ENCODE peak calls at places on chromosomes 5 and 9, in four cellular contexts. I is neuronal stem cell, A is GM12878, L is PC-3. G is an unnamed sample.

GRCh38 chr5:136080483-136081180 is 51.8 kb downstream of the TGFBI start:
- DNase-seq in I (peak; percentile 88), A (peak; percentile 82), L (no peak), G (peak; percentile 85)

GRCh38 chr5:14068136-14068535 is 75.0 kb upstream of the TRIO start:
- DNase-seq in I (no peak), L (no peak), A (no peak), G (no peak)

GRCh38 chr9:112867275-112867991 is 23.2 kb downstream of the SLC46A2 start:
- DNase-seq in A (no peak), I (no peak), L (peak; percentile 92), G (no peak)

GRCh38 chr5:157273131-157273556 is 7.2 kb downstream of the CYFIP2 start:
- DNase-seq in L (no peak), I (no peak), A (peak; percentile 61), G (peak; percentile 70)

GRCh38 chr5:173069661-173070060 is 13.5 kb downstream of the CREBRF start:
- DNase-seq in I (no peak), L (no peak), A (no peak), G (no peak)

GRCh38 chr9:127097683-127098082 is 24.8 kb downstream of the ANGPTL2 start:
- DNase-seq in L (no peak), I (no peak), A (no peak), G (no peak)

GRCh38 chr9:100472725-100473261 is at the start of gene TMEFF1:
- DNase-seq in A (no peak), I (peak; percentile 86), L (peak; percentile 18), G (peak; percentile 39)

GRCh38 chr9:133103183-133103986 is 17.7 kb downstream of the RALGDS start:
- DNase-seq in L (peak; percentile 49), I (peak; percentile 62), A (no peak), G (no peak)

GRCh38 chr5:10789726-10790125 is 28.7 kb upstream of the DAP start:
- DNase-seq in L (no peak), A (no peak), I (no peak), G (no peak)

GRCh38 chr9:9631302-9631701 is 981.5 kb downstream of the PTPRD start:
- DNase-seq in A (no peak), I (no peak), L (no peak), G (no peak)

GRCh38 chr5:34827594-34828506 is 11.1 kb upstream of the TTC23L start:
- DNase-seq in L (no peak), A (no peak), I (no peak), G (peak; percentile 25)

GRCh38 chr5:57191163-57191562 is 17.3 kb downstream of the GPBP1 start:
- DNase-seq in L (no peak), A (no peak), I (no peak), G (no peak)

GRCh38 chr5:374631-375335 is 53.3 kb downstream of the AHRR start:
- DNase-seq in I (no peak), A (no peak), L (no peak), G (no peak)

GRCh38 chr9:112025886-112026285 is 129.3 kb downstream of the UGCG start:
- DNase-seq in L (no peak), I (no peak), A (no peak), G (no peak)

GRCh38 chr5:14268236-14268701 is 125.1 kb downstream of the TRIO start:
- DNase-seq in L (peak; percentile 99), I (no peak), A (no peak), G (no peak)

GRCh38 chr5:5340206-5340729 is 82.2 kb upstream of the ICE1 start:
- DNase-seq in A (no peak), L (peak; percentile 95), I (no peak), G (no peak)

GRCh38 chr9:125522328-125522725 is 184.7 kb downstream of the MAPKAP1 start:
- DNase-seq in A (no peak), I (no peak), L (peak; percentile 32), G (no peak)

GRCh38 chr5:150639751-150640150 is 709 bp upstream of the SYNPO start:
- DNase-seq in A (no peak), I (no peak), L (no peak), G (no peak)
- H3K4me3 ChIP-seq in A (no peak overlapping the region), I (no peak overlapping the region), L (peak overlapping the region; percentile 64), G (no peak overlapping the region)

GRCh38 chr9:109255394-109255793 is 65.5 kb downstream of the EPB41L4B start:
- DNase-seq in L (no peak), I (no peak), A (no peak), G (no peak)

GRCh38 chr9:109253637-109254284 is 67.1 kb downstream of the EPB41L4B start:
- DNase-seq in L (peak; percentile 93), A (no peak), I (no peak), G (no peak)

GRCh38 chr9:109254317-109254716 is 66.5 kb downstream of the EPB41L4B start:
- DNase-seq in I (no peak), A (no peak), L (peak; percentile 50), G (no peak)

GRCh38 chr9:109258619-109259321 is 62.1 kb downstream of the EPB41L4B start:
- DNase-seq in L (no peak), A (no peak), I (peak; percentile 24), G (no peak)

DNA sequence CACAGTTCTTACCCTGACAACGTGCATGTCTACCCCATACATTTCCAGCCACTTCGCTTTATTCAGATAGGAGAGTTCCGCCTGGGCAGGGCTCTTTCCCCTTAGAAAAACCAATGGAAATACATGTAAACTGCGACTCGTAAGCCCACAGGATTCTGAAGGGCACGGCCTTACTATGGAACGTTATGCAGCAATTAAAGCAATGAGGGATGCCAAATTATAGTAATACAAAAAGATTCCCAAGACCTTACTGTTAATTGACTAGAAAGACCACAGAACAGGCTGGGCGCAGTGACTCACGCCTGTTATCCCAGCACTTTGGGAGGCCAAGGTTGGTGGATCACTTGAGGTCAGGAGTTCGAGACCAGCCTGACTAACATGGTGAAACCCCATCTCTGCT is 64.5 kb downstream of the EPB41L4B start:
- DNase-seq in A (no peak), L (no peak), I (no peak), G (no peak)
- H3K27me3 ChIP-seq in A (peaks cover 1% of the 10 kb centered on the region), L (no peaks in the 10 kb centered on the region), I (no peaks in the 10 kb centered on the region), G (no peaks in the 10 kb centered on the region)

GRCh38 chr9:31418419-31418818 is 966.0 kb upstream of the ACO1 start:
- DNase-seq in I (no peak), A (no peak), L (no peak), G (no peak)
- H3K4me3 ChIP-seq in I (no peak overlapping the region), A (no peak overlapping the region), L (no peak overlapping the region), G (no peak overlapping the region)

DNA sequence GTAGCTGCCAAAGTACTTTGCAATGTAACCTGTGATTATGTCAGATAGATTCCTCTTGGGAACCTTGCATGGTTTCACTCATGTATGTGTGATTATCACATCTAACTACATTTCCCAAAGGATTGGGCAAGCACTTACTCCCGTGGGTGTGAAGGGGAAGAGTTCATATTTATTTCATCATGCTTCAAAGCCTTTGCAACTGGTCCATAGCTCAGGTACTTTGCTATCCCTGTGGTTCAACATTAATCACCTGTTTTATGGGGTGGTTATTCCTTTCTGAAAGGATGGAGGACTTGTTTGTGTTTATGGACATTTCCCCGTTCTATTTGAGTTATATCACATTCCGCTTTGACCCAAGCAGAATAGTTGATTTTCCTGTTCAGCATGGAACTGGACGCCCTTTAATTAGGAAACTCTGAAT is 13.6 kb upstream of the ERMP1 start:
- DNase-seq in I (no peak), A (no peak), L (peak; percentile 81), G (no peak)
- H3K27me3 ChIP-seq in I (no peaks in the 10 kb centered on the region), A (no peaks in the 10 kb centered on the region), L (no peaks in the 10 kb centered on the region), G (no peaks in the 10 kb centered on the region)

DNA sequence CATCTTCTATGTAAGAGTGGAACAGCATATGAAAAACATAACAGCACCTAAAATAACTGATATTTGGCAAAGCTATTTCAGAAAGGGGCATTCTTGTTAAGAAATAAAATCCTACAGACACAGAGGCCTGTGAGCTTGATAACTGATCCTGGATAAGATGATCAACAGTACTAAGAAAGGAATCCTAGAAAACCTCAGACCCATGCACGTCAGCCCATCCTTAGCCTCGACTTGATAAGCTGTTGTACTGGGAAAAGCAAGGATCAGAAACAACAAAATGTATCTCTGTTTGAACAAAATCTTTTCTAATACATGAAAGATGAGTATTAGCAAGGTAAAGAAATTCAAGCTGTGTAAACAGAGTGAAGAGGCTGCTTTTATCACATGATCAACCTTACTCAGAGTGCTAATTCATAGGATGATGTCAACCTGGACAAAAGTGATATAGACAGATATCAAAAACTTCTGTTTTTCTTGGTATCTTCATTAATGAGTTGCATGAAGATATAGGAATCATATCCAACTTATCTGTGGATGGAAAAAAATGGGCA is 15.2 kb downstream of the LIFR start:
- DNase-seq in A (no peak), L (peak; percentile 55), I (no peak), G (no peak)
- H3K4me3 ChIP-seq in A (no peak overlapping the region), L (no peak overlapping the region), I (no peak overlapping the region), G (no peak overlapping the region)

GRCh38 chr5:107668933-107669542 is 1.7 kb downstream of the EFNA5 start:
- DNase-seq in A (no peak), L (peak; percentile 45), I (no peak), G (no peak)

GRCh38 chr5:107670028-107670926 is 460 bp downstream of the EFNA5 start:
- DNase-seq in I (no peak), L (peak; percentile 43), A (no peak), G (peak; percentile 76)

GRCh38 chr5:107669543-107670027 is 1.2 kb downstream of the EFNA5 start:
- DNase-seq in L (peak; percentile 43), A (no peak), I (no peak), G (peak; percentile 52)

GRCh38 chr5:107666051-107666655 is 4.6 kb downstream of the EFNA5 start:
- DNase-seq in I (no peak), A (no peak), L (no peak), G (no peak)

DNA sequence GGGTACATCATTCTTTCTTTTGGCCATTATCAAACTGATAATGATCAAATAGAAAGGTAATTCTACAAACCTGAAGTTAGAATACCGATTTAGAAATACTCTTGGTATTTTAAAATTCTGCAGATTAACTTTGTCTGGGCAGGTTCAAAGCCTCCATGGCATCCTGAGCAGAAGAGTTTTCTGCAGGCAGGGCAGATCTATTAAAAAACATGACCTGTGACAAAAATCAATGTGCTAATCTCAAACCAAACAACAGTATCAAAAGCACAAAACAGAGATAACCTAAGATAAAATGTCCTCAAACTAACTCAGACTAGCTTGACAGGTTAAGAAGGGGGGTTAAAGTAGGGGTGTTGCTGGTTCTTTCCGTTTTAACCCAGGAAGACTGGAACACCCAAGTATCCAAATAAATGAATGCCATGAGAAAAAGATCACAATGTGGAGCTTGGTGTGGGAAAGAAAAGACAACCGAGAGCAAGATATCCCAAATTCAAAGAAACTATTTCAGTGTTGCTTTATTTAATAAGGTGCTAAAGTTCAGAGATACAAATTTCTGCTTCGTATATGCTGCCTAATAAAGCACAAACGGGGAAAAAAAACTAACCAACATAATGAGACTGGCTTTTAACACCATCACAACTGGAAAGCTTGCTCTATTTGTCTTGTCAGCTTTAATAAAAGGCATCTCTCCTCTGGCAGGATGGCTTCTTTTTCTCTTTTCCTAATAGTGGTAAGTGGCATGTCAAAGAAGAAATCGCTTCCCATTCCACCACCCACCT is 2.4 kb downstream of the EFNA5 start:
- DNase-seq in A (no peak), I (no peak), L (no peak), G (no peak)
- H3K27me3 ChIP-seq in A (peaks cover 4% of the 10 kb centered on the region), I (no peaks in the 10 kb centered on the region), L (peaks cover 23% of the 10 kb centered on the region), G (no peaks in the 10 kb centered on the region)

G was measured in GM06990.